ENCODE peak calls at places on chromosomes 7 and 10, in four cellular contexts. One of them, this sample, is unnamed.

GRCh38 chr7:101539784-101540183 is 89.3 kb downstream of the MYL10 start:
- DNase-seq in cardiac septum: no peak
- DNase-seq in amygdala: no peak
- DNase-seq in GOT3: no peak
- DNase-seq in this sample: no peak

GRCh38 chr10:122407375-122408125 is 33.0 kb downstream of the PLEKHA1 start:
- DNase-seq in cardiac septum: no peak
- DNase-seq in amygdala: peak; percentile 20
- DNase-seq in GOT3: no peak
- DNase-seq in this sample: no peak

GRCh38 chr10:71765176-71765906 is 8.0 kb downstream of the VSIR start:
- DNase-seq in cardiac septum: peak; percentile 86
- DNase-seq in amygdala: peak; percentile 20
- DNase-seq in GOT3: no peak
- DNase-seq in this sample: no peak

GRCh38 chr10:23696476-23696875 is 257.6 kb downstream of the OTUD1 start:
- DNase-seq in cardiac septum: no peak
- DNase-seq in amygdala: no peak
- DNase-seq in GOT3: no peak
- DNase-seq in this sample: no peak

GRCh38 chr7:120180221-120180620 is 92.8 kb upstream of the KCND2 start:
- DNase-seq in cardiac septum: no peak
- DNase-seq in amygdala: no peak
- DNase-seq in GOT3: no peak
- DNase-seq in this sample: no peak

GRCh38 chr10:78212134-78212785 is 178.6 kb downstream of the RPS24 start:
- DNase-seq in cardiac septum: no peak
- DNase-seq in amygdala: no peak
- DNase-seq in GOT3: no peak
- DNase-seq in this sample: no peak

GRCh38 chr7:52897708-52898107 is 137.7 kb upstream of the POM121L12 start:
- DNase-seq in cardiac septum: no peak
- DNase-seq in amygdala: no peak
- DNase-seq in GOT3: no peak
- DNase-seq in this sample: peak; percentile 2

GRCh38 chr10:102001435-102002068 is 54.4 kb downstream of the ARMH3 start:
- DNase-seq in cardiac septum: no peak
- DNase-seq in amygdala: peak; percentile 3
- DNase-seq in GOT3: no peak
- DNase-seq in this sample: no peak

GRCh38 chr7:72187179-72187578 is 225.0 kb downstream of the CALN1 start:
- DNase-seq in cardiac septum: no peak
- DNase-seq in amygdala: no peak
- DNase-seq in GOT3: no peak
- DNase-seq in this sample: no peak

GRCh38 chr7:44046321-44047061 is 2.0 kb downstream of the DBNL start:
- DNase-seq in cardiac septum: peak; percentile 86
- DNase-seq in amygdala: no peak
- DNase-seq in GOT3: no peak
- DNase-seq in this sample: no peak

This sample was measured in left kidney.